ENCODE peak calls at places on chromosomes 11 and 22, in eight cellular contexts. Y is brain microvascular endothelial cell, C is CD14-positive monocyte, D is HFFc6, P is fibroblast of lung, R is AG04450, J is NB4, N is PC-3. G is an unnamed sample.

GRCh38 chr11:132444891-132445290 is 1074.5 kb downstream of the NTM start:
- DNase-seq in Y (no peak), C (no peak), D (no peak), P (peak), R (no peak), J (no peak), N (no peak), G (no peak)

GRCh38 chr11:726278-726915 is 20.4 kb downstream of the EPS8L2 start:
- DNase-seq in Y (no peak), C (no peak), D (no peak), P (peak), R (no peak), J (no peak), N (no peak), G (no peak)

GRCh38 chr22:27309713-27310112 is 491.8 kb downstream of the MN1 start:
- DNase-seq in Y (no peak), C (no peak), D (no peak), P (no peak), R (no peak), J (no peak), N (no peak), G (no peak)

GRCh38 chr11:37905707-37906417 is 1307.8 kb upstream of the RAG2 start:
- DNase-seq in Y (no peak), C (no peak), D (no peak), P (no peak), R (no peak), J (no peak), N (peak), G (no peak)

GRCh38 chr22:19582033-19582693 is 58.0 kb upstream of the CLDN5 start:
- DNase-seq in Y (no peak), C (no peak), D (no peak), P (no peak), R (no peak), J (no peak), N (no peak), G (no peak)

GRCh38 chr11:27209562-27210005 is 153.4 kb downstream of the CCDC34 start:
- DNase-seq in Y (peak), C (no peak), D (peak), P (peak), R (no peak), J (peak), N (peak), G (no peak)

GRCh38 chr22:35838849-35839646 is 121.4 kb downstream of the APOL5 start:
- DNase-seq in Y (peak), C (no peak), D (peak), P (peak), R (peak), J (peak), N (peak), G (no peak)

GRCh38 chr11:81104051-81104450 is 1629.6 kb downstream of the FAM181B start:
- DNase-seq in Y (no peak), C (no peak), D (no peak), P (no peak), R (no peak), J (no peak), N (no peak), G (no peak)

GRCh38 chr22:31945971-31946680 is 1.8 kb downstream of the YWHAH start:
- DNase-seq in Y (no peak), C (no peak), D (no peak), P (peak), R (no peak), J (peak), N (no peak), G (no peak)

GRCh38 chr11:94806436-94806835 is 38.3 kb downstream of the AMOTL1 start:
- DNase-seq in Y (no peak), C (no peak), D (no peak), P (peak), R (no peak), J (no peak), N (no peak), G (no peak)

GRCh38 chr11:114061053-114062049 is 1.8 kb downstream of the ZBTB16 start:
- DNase-seq in Y (no peak), C (no peak), D (no peak), P (no peak), R (no peak), J (peak), N (no peak), G (no peak)

GRCh38 chr11:113542420-113542819 is 67.2 kb upstream of the DRD2 start:
- DNase-seq in Y (no peak), C (no peak), D (no peak), P (no peak), R (no peak), J (no peak), N (no peak), G (no peak)

GRCh38 chr11:47413908-47414684 is 5.7 kb downstream of the SLC39A13 start:
- DNase-seq in Y (peak), C (no peak), D (no peak), P (peak), R (peak), J (no peak), N (no peak), G (no peak)

GRCh38 chr22:17945851-17946690 is 78.3 kb downstream of the MICAL3 start:
- DNase-seq in Y (no peak), C (no peak), D (no peak), P (no peak), R (no peak), J (no peak), N (no peak), G (no peak)

GRCh38 chr22:44995282-44995597 is 14.6 kb downstream of the PHF21B start:
- DNase-seq in Y (no peak), C (no peak), D (no peak), P (no peak), R (no peak), J (no peak), N (no peak), G (no peak)

GRCh38 chr11:46342237-46342636 is 5.0 kb upstream of the DGKZ start:
- DNase-seq in Y (no peak), C (no peak), D (no peak), P (no peak), R (no peak), J (peak), N (no peak), G (no peak)

GRCh38 chr11:44979536-44980399 is 29.1 kb upstream of the TP53I11 start:
- DNase-seq in Y (no peak), C (no peak), D (no peak), P (no peak), R (no peak), J (no peak), N (peak), G (no peak)

GRCh38 chr22:25393121-25393805 is 171.2 kb upstream of the GRK3 start:
- DNase-seq in Y (no peak), C (no peak), D (no peak), P (no peak), R (no peak), J (peak), N (no peak), G (no peak)

GRCh38 chr22:42969348-42969975 is 45.5 kb downstream of the PACSIN2 start:
- DNase-seq in Y (no peak), C (no peak), D (peak), P (peak), R (no peak), J (no peak), N (peak), G (no peak)

GRCh38 chr11:67347964-67348749 is 5.2 kb downstream of the POLD4 start:
- DNase-seq in Y (no peak), C (no peak), D (no peak), P (peak), R (no peak), J (no peak), N (no peak), G (no peak)

GRCh38 chr22:21041937-21042336 is 3.8 kb upstream of the LRRC74B start:
- DNase-seq in Y (peak), C (no peak), D (peak), P (peak), R (no peak), J (no peak), N (peak), G (no peak)

GRCh38 chr11:890794-891600 is 19.6 kb downstream of the CHID1 start:
- DNase-seq in Y (no peak), C (no peak), D (no peak), P (no peak), R (no peak), J (no peak), N (no peak), G (no peak)

GRCh38 chr11:100930185-100930778 is 199.3 kb downstream of the PGR start:
- DNase-seq in Y (peak), C (no peak), D (peak), P (peak), R (no peak), J (peak), N (peak), G (no peak)

GRCh38 chr11:100936781-100937180 is 192.8 kb downstream of the PGR start:
- DNase-seq in Y (no peak), C (no peak), D (no peak), P (no peak), R (no peak), J (no peak), N (no peak), G (no peak)

GRCh38 chr11:100929377-100929776 is 200.2 kb downstream of the PGR start:
- DNase-seq in Y (peak), C (no peak), D (peak), P (peak), R (no peak), J (no peak), N (peak), G (no peak)

GRCh38 chr11:100928426-100928825 is 201.2 kb downstream of the PGR start:
- DNase-seq in Y (no peak), C (no peak), D (no peak), P (peak), R (no peak), J (no peak), N (peak), G (no peak)

GRCh38 chr11:100932474-100933100 is 197.0 kb downstream of the PGR start:
- DNase-seq in Y (no peak), C (no peak), D (peak), P (peak), R (no peak), J (peak), N (peak), G (no peak)
- TF ChIP-seq CTCF in Y (peak), C (no peak), D (peak), P (peak), R (peak), J (no peak), N (peak), G (no peak)

DNA sequence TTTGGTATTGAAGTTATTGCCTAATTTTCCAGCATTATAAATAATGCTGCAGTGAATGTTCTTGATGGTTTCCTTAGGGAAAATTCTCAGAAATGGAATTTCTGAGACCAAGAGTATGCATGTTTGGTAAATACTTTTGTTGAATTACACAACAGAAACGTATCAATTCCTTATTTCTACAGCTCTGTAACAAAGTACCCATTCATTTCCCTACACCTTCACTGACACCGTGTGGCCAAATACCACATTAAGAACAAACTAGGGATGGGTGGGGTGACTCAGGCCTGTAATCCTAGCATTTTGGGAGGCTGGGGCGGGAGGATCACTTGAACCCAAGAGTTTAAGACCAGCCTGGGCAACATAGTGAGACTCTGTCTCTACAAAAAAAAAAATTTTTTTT is 21.8 kb downstream of the MCAM start:
- DNase-seq in Y (no peak), C (no peak), D (no peak), P (no peak), R (no peak), J (peak), N (peak), G (no peak)
- TF ChIP-seq CTCF in Y (peak), C (no peak), D (peak), P (no peak), R (no peak), J (peak), N (peak), G (no peak)

GRCh38 chr11:115926601-115927000 is 422.4 kb upstream of the CADM1 start:
- DNase-seq in Y (no peak), C (no peak), D (no peak), P (peak), R (no peak), J (no peak), N (no peak), G (no peak)
- TF ChIP-seq CTCF in Y (no peak), C (no peak), D (no peak), P (no peak), R (no peak), J (no peak), N (no peak), G (no peak)

GRCh38 chr11:69208190-69209037 is 52.7 kb downstream of the SMIM38 start:
- DNase-seq in Y (no peak), C (no peak), D (no peak), P (no peak), R (no peak), J (no peak), N (no peak), G (no peak)
- TF ChIP-seq CTCF in Y (no peak), C (no peak), D (peak), P (no peak), R (no peak), J (no peak), N (no peak), G (no peak)

DNA sequence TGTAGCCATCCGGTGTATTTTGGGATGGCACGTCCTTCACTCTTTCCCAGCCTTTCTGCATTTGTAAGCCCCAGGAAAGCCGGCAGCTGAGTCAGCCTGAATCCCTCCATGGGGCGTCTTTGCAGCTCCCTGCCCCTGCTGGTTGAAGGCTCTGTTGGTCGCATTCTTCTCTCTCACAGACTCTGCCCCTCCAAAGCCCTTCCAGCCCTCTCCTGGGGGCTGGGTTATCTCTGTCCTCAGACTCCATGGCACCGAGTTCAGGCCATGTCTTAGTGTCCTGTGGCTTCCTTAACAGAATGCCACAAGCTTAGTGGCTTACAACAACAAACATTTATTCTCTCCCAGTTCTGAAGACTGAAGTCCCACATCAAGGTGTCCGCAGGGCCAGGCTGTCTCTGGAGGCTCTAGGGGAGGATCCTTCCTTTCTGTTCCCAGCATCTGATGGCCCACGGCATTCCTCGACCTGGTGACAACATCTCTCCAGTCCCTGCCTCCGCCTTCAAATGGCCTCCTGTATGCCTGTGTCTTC is 62.2 kb downstream of the BCR start:
- DNase-seq in Y (peak), C (no peak), D (no peak), P (peak), R (no peak), J (no peak), N (no peak), G (no peak)
- TF ChIP-seq CTCF in Y (peak), C (no peak), D (no peak), P (no peak), R (peak), J (no peak), N (no peak), G (no peak)

DNA sequence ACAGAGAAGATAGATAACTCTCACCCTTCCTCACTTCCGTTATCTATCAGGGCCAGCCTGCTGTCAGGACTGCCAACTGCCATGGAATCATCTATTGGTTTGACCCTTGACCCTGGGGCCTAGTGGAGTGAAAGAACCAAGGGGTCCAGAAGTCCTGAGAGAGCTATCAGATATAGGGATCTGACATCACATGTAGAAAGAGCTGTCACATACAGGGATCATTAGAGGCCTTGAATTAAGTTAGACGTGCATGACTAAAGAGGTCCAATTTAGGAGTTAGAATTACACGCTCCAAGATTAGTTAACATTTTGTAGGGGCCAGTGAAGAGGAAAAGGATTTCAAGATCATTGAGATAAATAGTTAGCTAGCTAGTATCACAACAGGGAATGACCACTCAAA is at the start of gene TMEM225:
- DNase-seq in Y (no peak), C (no peak), D (no peak), P (no peak), R (no peak), J (no peak), N (no peak), G (no peak)
- TF ChIP-seq CTCF in Y (no peak), C (no peak), D (no peak), P (no peak), R (no peak), J (no peak), N (no peak), G (no peak)

GRCh38 chr11:9613830-9614762 is 40.6 kb downstream of the WEE1 start:
- DNase-seq in Y (peak), C (peak), D (peak), P (peak), R (peak), J (peak), N (peak), G (peak)
- TF ChIP-seq CTCF in Y (peak), C (peak), D (peak), P (peak), R (peak), J (peak), N (peak), G (peak)

DNA sequence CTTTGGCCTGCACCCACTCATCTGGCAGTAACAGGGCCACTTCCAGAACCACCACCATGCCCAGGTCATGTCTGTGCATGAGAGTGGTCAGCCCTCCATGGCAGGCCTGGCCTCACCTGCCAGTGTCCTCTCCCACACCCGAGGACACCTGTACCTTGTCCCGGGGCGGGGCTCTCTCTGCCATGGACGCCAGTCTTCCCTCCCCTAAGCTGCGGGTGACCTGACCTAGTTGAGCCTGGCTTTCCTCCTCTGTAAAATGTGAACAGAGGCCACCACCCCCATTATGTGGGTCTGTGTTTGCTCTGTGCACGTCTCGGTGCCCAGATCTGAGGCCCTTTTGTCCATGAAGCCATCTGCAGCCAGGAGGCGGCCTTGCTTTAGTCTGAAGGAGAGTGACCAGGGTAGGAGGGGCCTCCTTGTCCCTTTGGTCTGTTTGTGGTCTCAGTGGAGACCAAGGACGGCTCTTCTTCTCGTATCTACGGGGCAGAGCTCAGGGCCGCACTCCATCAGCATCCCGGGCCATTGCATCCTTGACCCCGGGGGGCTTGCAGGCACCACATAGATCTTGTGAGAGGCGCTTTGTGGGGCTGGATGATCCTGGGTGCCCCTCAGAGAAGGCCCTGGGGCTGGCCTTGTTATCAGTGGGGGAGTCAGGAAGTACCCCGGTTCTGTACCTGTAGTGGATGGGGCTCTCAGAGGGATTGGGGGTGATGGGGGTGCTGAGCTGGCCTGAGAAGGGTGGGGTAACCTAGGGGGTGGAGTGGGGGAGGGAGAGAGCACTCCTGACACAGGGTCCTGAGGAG is 121.6 kb downstream of the KCNQ1 start:
- DNase-seq in Y (no peak), C (peak), D (no peak), P (no peak), R (no peak), J (no peak), N (no peak), G (no peak)
- TF ChIP-seq CTCF in Y (no peak), C (no peak), D (no peak), P (no peak), R (no peak), J (no peak), N (no peak), G (no peak)

DNA sequence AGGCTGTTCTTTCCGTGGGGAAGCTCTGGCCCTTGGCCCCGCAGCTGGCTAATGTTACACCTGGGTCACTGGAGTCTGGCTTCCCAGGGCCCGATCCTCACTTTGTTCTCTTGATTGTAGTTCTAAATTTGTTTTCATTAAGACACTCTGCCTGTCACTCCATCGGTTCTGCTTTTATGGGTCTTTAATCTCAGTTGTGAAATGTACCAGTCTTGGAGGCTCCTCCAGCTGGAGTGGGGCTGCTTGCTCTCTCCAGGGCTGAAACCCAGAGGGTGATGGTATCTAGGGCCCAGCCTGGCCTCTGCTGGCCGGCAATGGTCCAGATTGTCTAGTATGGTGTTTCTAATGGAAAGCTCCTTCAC is 352.9 kb downstream of the TENM4 start:
- DNase-seq in Y (peak), C (no peak), D (no peak), P (peak), R (no peak), J (no peak), N (no peak), G (no peak)
- TF ChIP-seq CTCF in Y (peak), C (no peak), D (no peak), P (no peak), R (peak), J (no peak), N (no peak), G (no peak)